ENCODE peak calls at places on chromosomes 6 and 20, in four cellular contexts. Z, R, E and L are unnamed samples.

GRCh38 chr6:97639702-97640101 is 356.7 kb upstream of the MMS22L start:
- DNase-seq in E (no peak), R (no peak), Z (no peak), L (no peak)

GRCh38 chr6:154615483-154616025 is 105.1 kb upstream of the CNKSR3 start:
- DNase-seq in E (peak), Z (peak), R (peak), L (no peak)

GRCh38 chr6:130858498-130859160 is 31.4 kb downstream of the SMLR1 start:
- DNase-seq in Z (no peak), E (no peak), R (no peak), L (no peak)

GRCh38 chr6:12637960-12638641 is 78.5 kb upstream of the PHACTR1 start:
- DNase-seq in E (peak), Z (no peak), R (peak), L (peak)

GRCh38 chr20:15928946-15929345 is 644.3 kb downstream of the KIF16B start:
- DNase-seq in R (no peak), E (no peak), Z (no peak), L (no peak)

GRCh38 chr6:32192608-32193039 is at the start of gene GPSM3:
- DNase-seq in E (no peak), Z (no peak), R (peak), L (no peak)

GRCh38 chr6:445571-446417 is 54.2 kb downstream of the IRF4 start:
- DNase-seq in E (no peak), Z (no peak), R (no peak), L (no peak)

GRCh38 chr20:22312744-22313346 is 271.5 kb downstream of the FOXA2 start:
- DNase-seq in R (peak), Z (peak), E (no peak), L (no peak)

GRCh38 chr20:63032861-63033634 is 26.3 kb upstream of the BHLHE23 start:
- DNase-seq in E (no peak), R (no peak), Z (no peak), L (no peak)

GRCh38 chr20:840858-841567 is 7.5 kb downstream of the FAM110A start:
- DNase-seq in R (no peak), Z (no peak), E (no peak), L (no peak)

GRCh38 chr20:32019563-32020463 is 9.6 kb downstream of the CCM2L start:
- DNase-seq in E (no peak), R (no peak), Z (no peak), L (no peak)

GRCh38 chr6:143141442-143141841 is 80.8 kb downstream of the AIG1 start:
- DNase-seq in Z (no peak), R (no peak), E (no peak), L (no peak)

GRCh38 chr6:41713161-41713649 is 22.2 kb downstream of the TFEB start:
- DNase-seq in R (peak), E (no peak), Z (no peak), L (no peak)

GRCh38 chr6:83467620-83468036 is 36.8 kb upstream of the ME1 start:
- DNase-seq in R (no peak), Z (no peak), E (no peak), L (no peak)